ENCODE peak calls at places on chromosomes 6 and 20, in seven cellular contexts. T, B, O, X, I, C and W are unnamed samples.

GRCh38 chr6:37987008-37987407 is 167.5 kb downstream of the ZFAND3 start:
- DNase-seq in X (no peak), C (no peak), I (no peak), O (no peak), B (no peak), T (no peak), W (no peak)

GRCh38 chr20:4605166-4605565 is 116.5 kb upstream of the PRND start:
- DNase-seq in C (no peak), I (no peak), X (no peak), B (no peak), T (no peak), O (no peak), W (no peak)

GRCh38 chr20:54132612-54133433 is 41.0 kb downstream of the CYP24A1 start:
- DNase-seq in X (no peak), I (no peak), T (peak; percentile 92), O (no peak), C (peak; percentile 100), B (no peak), W (peak; percentile 43)

GRCh38 chr6:108156180-108156937 is 9.5 kb upstream of the NR2E1 start:
- DNase-seq in X (no peak), B (no peak), O (no peak), T (no peak), I (no peak), C (peak; percentile 6), W (no peak)

GRCh38 chr20:61476956-61477355 is 224.9 kb downstream of the CDH4 start:
- DNase-seq in I (no peak), O (no peak), C (no peak), T (no peak), X (no peak), B (no peak), W (no peak)

GRCh38 chr6:81476881-81477280 is 275.6 kb downstream of the TENT5A start:
- DNase-seq in T (no peak), B (no peak), O (no peak), X (no peak), C (no peak), I (no peak), W (no peak)

GRCh38 chr6:38316099-38316868 is 323.4 kb downstream of the BTBD9 start:
- DNase-seq in X (no peak), O (no peak), B (no peak), T (no peak), I (no peak), C (no peak), W (no peak)

GRCh38 chr20:9087531-9088217 is 18.8 kb downstream of the PLCB4 start:
- DNase-seq in C (no peak), O (no peak), B (no peak), T (no peak), X (peak; percentile 56), I (no peak), W (no peak)

GRCh38 chr6:157209865-157210530 is 113.3 kb downstream of the TMEM242 start:
- DNase-seq in C (no peak), I (no peak), T (no peak), B (no peak), X (no peak), O (no peak), W (no peak)

GRCh38 chr6:158475344-158476302 is 84.3 kb upstream of the TMEM181 start:
- DNase-seq in X (no peak), O (no peak), I (peak; percentile 40), C (no peak), T (no peak), B (peak; percentile 88), W (no peak)

GRCh38 chr20:63243604-63244247 is 8.0 kb downstream of the BIRC7 start:
- DNase-seq in T (no peak), C (no peak), X (no peak), O (no peak), I (no peak), B (no peak), W (no peak)

GRCh38 chr6:139588734-139589418 is 214.4 kb upstream of the CITED2 start:
- DNase-seq in I (no peak), C (peak; percentile 82), X (no peak), T (no peak), B (no peak), O (no peak), W (no peak)

GRCh38 chr20:61767776-61768494 is 297.7 kb downstream of the TAF4 start:
- DNase-seq in I (no peak), X (no peak), B (no peak), O (no peak), T (no peak), C (no peak), W (no peak)

GRCh38 chr6:37871616-37872384 is 52.3 kb downstream of the ZFAND3 start:
- DNase-seq in C (no peak), X (no peak), O (no peak), I (no peak), B (no peak), T (no peak), W (no peak)

GRCh38 chr6:43978473-43979360 is 148.5 kb downstream of the MRPL14 start:
- DNase-seq in I (no peak), T (no peak), B (no peak), X (no peak), O (no peak), C (no peak), W (no peak)

GRCh38 chr20:32050851-32051556 is 1.0 kb upstream of the HCK start:
- DNase-seq in T (no peak), B (no peak), I (no peak), X (no peak), O (no peak), C (no peak), W (no peak)

GRCh38 chr6:56524891-56525703 is 117.6 kb downstream of the DST start:
- DNase-seq in I (no peak), C (no peak), B (no peak), X (no peak), T (no peak), O (no peak), W (no peak)

GRCh38 chr20:37327748-37328147 is 18.2 kb upstream of the SRC start:
- DNase-seq in X (no peak), O (no peak), I (no peak), C (no peak), B (no peak), T (no peak), W (no peak)

GRCh38 chr20:13186043-13186774 is 34.9 kb upstream of the ISM1 start:
- DNase-seq in O (no peak), I (no peak), B (no peak), X (no peak), T (no peak), C (no peak), W (no peak)

GRCh38 chr6:137097057-137097456 is 52.3 kb upstream of the IL20RA start:
- DNase-seq in O (no peak), C (no peak), I (no peak), X (no peak), T (no peak), B (no peak), W (no peak)

GRCh38 chr6:157823001-157823522 is at the start of gene SNX9:
- DNase-seq in O (no peak), C (peak; percentile 54), B (no peak), I (peak; percentile 88), T (peak; percentile 29), X (peak; percentile 92), W (peak; percentile 32)

GRCh38 chr6:77245026-77245425 is 218.3 kb downstream of the HTR1B start:
- DNase-seq in B (no peak), C (no peak), O (no peak), I (no peak), X (no peak), T (no peak), W (no peak)

GRCh38 chr20:33673411-33674293 is 576 bp downstream of the NECAB3 start:
- DNase-seq in T (no peak), B (no peak), I (peak; percentile 72), O (no peak), C (no peak), X (peak; percentile 60), W (no peak)

GRCh38 chr6:31210842-31211241 is 40.4 kb upstream of the POU5F1 start:
- DNase-seq in B (no peak), I (no peak), X (no peak), T (no peak), C (no peak), O (no peak), W (no peak)

GRCh38 chr6:31214516-31214915 is 44.0 kb upstream of the POU5F1 start:
- DNase-seq in C (no peak), B (no peak), T (no peak), I (no peak), O (no peak), X (no peak), W (no peak)

DNA sequence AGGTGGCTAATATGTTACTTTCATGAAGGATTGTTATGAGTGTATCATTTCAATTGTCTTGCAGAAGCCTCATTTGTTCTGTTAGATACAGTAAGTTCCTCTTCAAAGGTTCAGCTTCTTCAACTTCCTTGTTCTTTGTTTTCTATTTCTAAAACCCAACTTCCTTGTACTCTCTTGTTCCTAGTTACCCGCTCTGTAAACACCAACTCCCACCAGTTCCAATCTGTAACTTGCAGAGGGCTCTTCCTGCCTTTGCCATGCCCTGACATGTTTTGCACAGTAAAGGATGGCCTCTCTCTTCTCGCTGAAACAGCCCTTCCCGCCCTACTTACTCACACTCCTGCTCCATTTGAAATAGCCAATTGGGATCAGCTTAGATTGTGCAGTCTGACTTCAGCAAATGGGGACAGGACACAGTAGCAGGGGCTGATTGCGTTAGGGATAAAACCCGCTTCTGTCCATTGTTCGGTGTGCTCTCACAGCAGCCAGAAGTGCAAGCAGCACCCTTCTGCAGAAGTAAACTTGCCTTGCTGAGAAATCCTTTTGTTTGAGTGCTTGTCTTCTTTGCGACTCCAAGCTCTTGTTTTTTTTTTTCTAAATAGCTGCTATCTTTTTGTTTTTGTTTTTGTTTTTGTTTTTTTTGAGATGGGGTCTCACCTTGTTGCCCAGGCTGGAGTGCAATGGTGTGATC is 45.9 kb upstream of the POU5F1 start:
- DNase-seq in C (no peak), I (no peak), O (no peak), X (no peak), T (no peak), B (no peak), W (no peak)
- TF ChIP-seq YY1 in C (no peak), I (no peak), O (no peak), X (no peak), T (no peak), B (no peak), W (no peak)

DNA sequence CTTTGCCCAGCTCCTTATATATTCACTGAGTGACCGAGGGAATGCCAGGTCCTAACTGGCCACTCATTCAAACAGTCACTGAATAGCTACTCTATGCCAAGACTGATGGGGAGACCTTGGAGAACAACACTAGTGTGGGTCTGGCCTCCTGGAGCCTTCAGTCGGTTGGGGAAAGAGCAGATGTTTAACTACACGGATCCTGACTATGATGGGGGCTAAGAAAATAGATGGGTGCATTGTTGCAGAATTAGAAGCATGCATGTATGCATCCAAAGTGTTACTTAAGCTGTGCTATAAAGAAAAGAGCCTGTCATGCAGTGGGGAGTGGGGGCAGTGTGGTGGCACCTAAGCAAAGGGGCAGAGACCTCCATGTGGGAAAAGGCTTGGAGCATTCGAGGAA is 6.5 kb downstream of the FKBP1A start:
- DNase-seq in C (no peak), T (no peak), X (no peak), B (no peak), O (no peak), I (no peak), W (no peak)
- H3K4me1 ChIP-seq in C (peaks cover 72% of the 10 kb centered on the region), T (peaks cover 10% of the 10 kb centered on the region), X (peaks cover 13% of the 10 kb centered on the region), B (peaks cover 10% of the 10 kb centered on the region), O (peaks cover 5% of the 10 kb centered on the region), I (peaks cover 31% of the 10 kb centered on the region), W (peaks cover 16% of the 10 kb centered on the region)

GRCh38 chr6:122476131-122476530 is 4.5 kb upstream of the SERINC1 start:
- DNase-seq in O (no peak), T (no peak), I (peak; percentile 17), X (peak; percentile 38), C (peak; percentile 24), B (no peak), W (no peak)
- TF ChIP-seq YY1 in O (no peak), T (no peak), I (no peak), X (no peak), C (no peak), B (no peak), W (no peak)

GRCh38 chr20:58308290-58308679 is 1.2 kb upstream of the RAB22A start:
- DNase-seq in B (no peak), O (no peak), T (no peak), X (no peak), I (no peak), C (no peak), W (no peak)
- H3K4me1 ChIP-seq in B (peaks cover 16% of the 10 kb centered on the region), O (peaks cover 3% of the 10 kb centered on the region), T (peaks cover 9% of the 10 kb centered on the region), X (peaks cover 4% of the 10 kb centered on the region), I (peaks cover 3% of the 10 kb centered on the region), C (peaks cover 31% of the 10 kb centered on the region), W (no peaks in the 10 kb centered on the region)